ENCODE peak calls at places on chromosomes 12 and 14, in four cellular contexts. One of them, this sample, is unnamed.
A peak's percentile ranks its signal among the peaks of the same experiment; 100 is the strongest.

GRCh38 chr12:56243731-56244181 is 13.9 kb downstream of the SLC39A5 start:
- DNase-seq in upper lobe of left lung: no peak
- DNase-seq in kidney epithelial cell: no peak
- DNase-seq in fibroblast of lung: peak; percentile 27
- DNase-seq in this sample: no peak

GRCh38 chr14:24437736-24438067 is 4.9 kb downstream of the SDR39U1 start:
- DNase-seq in upper lobe of left lung: no peak
- DNase-seq in kidney epithelial cell: no peak
- DNase-seq in fibroblast of lung: no peak
- DNase-seq in this sample: no peak

GRCh38 chr12:92928431-92928961 is 599 bp downstream of the EEA1 start:
- DNase-seq in upper lobe of left lung: peak; percentile 28
- DNase-seq in kidney epithelial cell: no peak
- DNase-seq in fibroblast of lung: peak; percentile 12
- DNase-seq in this sample: peak; percentile 56

GRCh38 chr12:54201001-54201794 is 12.4 kb upstream of the SMUG1 start:
- DNase-seq in upper lobe of left lung: peak; percentile 74
- DNase-seq in kidney epithelial cell: no peak
- DNase-seq in fibroblast of lung: peak; percentile 76
- DNase-seq in this sample: peak; percentile 58

GRCh38 chr14:89024691-89025090 is 200.2 kb downstream of the TTC8 start:
- DNase-seq in upper lobe of left lung: no peak
- DNase-seq in kidney epithelial cell: no peak
- DNase-seq in fibroblast of lung: no peak
- DNase-seq in this sample: no peak

GRCh38 chr12:71164877-71165197 is 7.0 kb upstream of the TSPAN8 start:
- DNase-seq in upper lobe of left lung: no peak
- DNase-seq in kidney epithelial cell: peak; percentile 49
- DNase-seq in fibroblast of lung: no peak
- DNase-seq in this sample: no peak

GRCh38 chr14:91277546-91278382 is 33.3 kb upstream of the GPR68 start:
- DNase-seq in upper lobe of left lung: no peak
- DNase-seq in kidney epithelial cell: no peak
- DNase-seq in fibroblast of lung: no peak
- DNase-seq in this sample: no peak

GRCh38 chr12:25725874-25726273 is 172.8 kb upstream of the LMNTD1 start:
- DNase-seq in upper lobe of left lung: no peak
- DNase-seq in kidney epithelial cell: no peak
- DNase-seq in fibroblast of lung: peak; percentile 93
- DNase-seq in this sample: no peak

GRCh38 chr12:124847675-124848074 is 16.0 kb downstream of the SCARB1 start:
- DNase-seq in upper lobe of left lung: no peak
- DNase-seq in kidney epithelial cell: no peak
- DNase-seq in fibroblast of lung: no peak
- DNase-seq in this sample: no peak

GRCh38 chr14:29282169-29282568 is 515.6 kb downstream of the FOXG1 start:
- DNase-seq in upper lobe of left lung: no peak
- DNase-seq in kidney epithelial cell: no peak
- DNase-seq in fibroblast of lung: no peak
- DNase-seq in this sample: no peak

GRCh38 chr12:130153803-130154202 is 8.5 kb upstream of the FZD10 start:
- DNase-seq in upper lobe of left lung: no peak
- DNase-seq in kidney epithelial cell: no peak
- DNase-seq in fibroblast of lung: no peak
- DNase-seq in this sample: no peak

GRCh38 chr14:86532219-86532618 is 1002.3 kb downstream of the FLRT2 start:
- DNase-seq in upper lobe of left lung: no peak
- DNase-seq in kidney epithelial cell: peak; percentile 16
- DNase-seq in fibroblast of lung: peak; percentile 29
- DNase-seq in this sample: no peak

GRCh38 chr14:50230601-50231474 is 540 bp downstream of the SOS2 start:
- DNase-seq in upper lobe of left lung: peak; percentile 65
- DNase-seq in kidney epithelial cell: no peak
- DNase-seq in fibroblast of lung: peak; percentile 77
- DNase-seq in this sample: no peak

GRCh38 chr12:104370989-104371870 is 67.7 kb downstream of the EID3 start:
- DNase-seq in upper lobe of left lung: no peak
- DNase-seq in kidney epithelial cell: peak; percentile 56
- DNase-seq in fibroblast of lung: no peak
- DNase-seq in this sample: no peak

GRCh38 chr14:92754956-92755355 is 6.5 kb upstream of the LGMN start:
- DNase-seq in upper lobe of left lung: peak; percentile 43
- DNase-seq in kidney epithelial cell: no peak
- DNase-seq in fibroblast of lung: no peak
- DNase-seq in this sample: no peak

GRCh38 chr14:87656315-87656714 is 336.7 kb downstream of the GALC start:
- DNase-seq in upper lobe of left lung: no peak
- DNase-seq in kidney epithelial cell: no peak
- DNase-seq in fibroblast of lung: no peak
- DNase-seq in this sample: no peak

GRCh38 chr12:124122722-124123121 is 149.7 kb downstream of the ZNF664 start:
- DNase-seq in upper lobe of left lung: no peak
- DNase-seq in kidney epithelial cell: no peak
- DNase-seq in fibroblast of lung: no peak
- DNase-seq in this sample: no peak

GRCh38 chr14:98953544-98954346 is 318.3 kb downstream of the BCL11B start:
- DNase-seq in upper lobe of left lung: peak; percentile 65
- DNase-seq in kidney epithelial cell: no peak
- DNase-seq in fibroblast of lung: peak; percentile 86
- DNase-seq in this sample: no peak

GRCh38 chr14:89493877-89494634 is 77.0 kb upstream of the FOXN3 start:
- DNase-seq in upper lobe of left lung: no peak
- DNase-seq in kidney epithelial cell: peak; percentile 93
- DNase-seq in fibroblast of lung: no peak
- DNase-seq in this sample: peak; percentile 23

GRCh38 chr12:106950591-106950990 is 5.1 kb upstream of the TMEM263 start:
- DNase-seq in upper lobe of left lung: no peak
- DNase-seq in kidney epithelial cell: no peak
- DNase-seq in fibroblast of lung: no peak
- DNase-seq in this sample: no peak

GRCh38 chr14:61475316-61475715 is 153.9 kb downstream of the PRKCH start:
- DNase-seq in upper lobe of left lung: no peak
- DNase-seq in kidney epithelial cell: no peak
- DNase-seq in fibroblast of lung: peak; percentile 90
- DNase-seq in this sample: no peak
- TF ChIP-seq CTCF in upper lobe of left lung: peak; percentile 50
- TF ChIP-seq CTCF in kidney epithelial cell: peak; percentile 48
- TF ChIP-seq CTCF in fibroblast of lung: peak; percentile 56
- TF ChIP-seq CTCF in this sample: no peak

DNA sequence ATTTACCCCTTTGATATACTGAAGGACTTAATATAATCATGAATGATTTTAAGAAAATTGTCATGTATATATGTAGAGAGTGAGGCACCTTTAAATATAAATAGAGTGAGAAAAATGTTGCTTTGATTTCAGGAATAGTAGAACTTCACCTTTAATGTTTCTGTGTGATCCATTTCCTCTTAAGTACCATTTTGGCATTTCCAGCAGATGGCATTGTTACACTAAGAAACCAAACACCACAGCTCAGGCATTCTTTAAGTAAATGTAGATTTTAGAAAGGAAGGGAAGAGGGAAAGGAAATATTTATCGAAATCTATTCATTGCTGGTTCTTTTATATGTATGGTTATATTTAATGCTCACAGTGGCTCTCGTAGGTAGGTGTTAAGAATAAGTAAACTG is 556.7 kb upstream of the FBXO33 start:
- DNase-seq in upper lobe of left lung: no peak
- DNase-seq in kidney epithelial cell: peak; percentile 29
- DNase-seq in fibroblast of lung: peak; percentile 0
- DNase-seq in this sample: no peak
- TF ChIP-seq CTCF in upper lobe of left lung: no peak
- TF ChIP-seq CTCF in kidney epithelial cell: peak; percentile 53
- TF ChIP-seq CTCF in fibroblast of lung: peak; percentile 10
- TF ChIP-seq CTCF in this sample: no peak

GRCh38 chr12:119699199-119699765 is 31.3 kb downstream of the PRKAB1 start:
- DNase-seq in upper lobe of left lung: no peak
- DNase-seq in kidney epithelial cell: peak; percentile 78
- DNase-seq in fibroblast of lung: no peak
- DNase-seq in this sample: no peak
- TF ChIP-seq CTCF in upper lobe of left lung: no peak
- TF ChIP-seq CTCF in kidney epithelial cell: peak; percentile 9
- TF ChIP-seq CTCF in fibroblast of lung: no peak
- TF ChIP-seq CTCF in this sample: no peak

DNA sequence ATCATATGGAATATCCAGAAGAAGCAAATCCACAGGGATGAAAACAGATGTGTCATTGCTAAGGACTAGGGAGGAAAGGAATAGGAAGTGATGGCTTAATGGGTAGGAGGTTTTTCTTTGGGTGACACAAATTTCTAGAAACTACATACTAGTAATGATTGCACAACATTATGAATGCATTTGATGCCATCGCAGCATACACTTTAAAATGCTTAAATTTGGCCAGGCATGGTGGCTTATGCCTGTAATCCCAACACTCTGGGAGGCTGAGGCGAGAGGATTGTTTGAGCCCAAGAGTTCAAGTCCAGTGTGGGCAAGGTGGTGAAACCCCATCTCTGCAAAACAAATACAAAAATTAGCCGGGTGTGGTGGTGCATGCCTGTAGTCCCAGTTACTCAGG is 1370.8 kb downstream of the AACS start:
- DNase-seq in upper lobe of left lung: no peak
- DNase-seq in kidney epithelial cell: no peak
- DNase-seq in fibroblast of lung: no peak
- DNase-seq in this sample: no peak
- TF ChIP-seq CTCF in upper lobe of left lung: no peak
- TF ChIP-seq CTCF in kidney epithelial cell: no peak
- TF ChIP-seq CTCF in fibroblast of lung: no peak
- TF ChIP-seq CTCF in this sample: no peak

GRCh38 chr14:56491299-56492285 is 88.0 kb upstream of the TMEM260 start:
- DNase-seq in upper lobe of left lung: no peak
- DNase-seq in kidney epithelial cell: peak; percentile 25
- DNase-seq in fibroblast of lung: peak; percentile 53
- DNase-seq in this sample: no peak
- TF ChIP-seq CTCF in upper lobe of left lung: peak; percentile 66
- TF ChIP-seq CTCF in kidney epithelial cell: peak; percentile 74
- TF ChIP-seq CTCF in fibroblast of lung: peak; percentile 88
- TF ChIP-seq CTCF in this sample: no peak

GRCh38 chr12:108211161-108211560 is 82.1 kb downstream of the WSCD2 start:
- DNase-seq in upper lobe of left lung: no peak
- DNase-seq in kidney epithelial cell: no peak
- DNase-seq in fibroblast of lung: no peak
- DNase-seq in this sample: no peak
- TF ChIP-seq CTCF in upper lobe of left lung: no peak
- TF ChIP-seq CTCF in kidney epithelial cell: no peak
- TF ChIP-seq CTCF in fibroblast of lung: no peak
- TF ChIP-seq CTCF in this sample: no peak

GRCh38 chr14:22802860-22803562 is 12.2 kb downstream of the SLC7A7 start:
- DNase-seq in upper lobe of left lung: no peak
- DNase-seq in kidney epithelial cell: no peak
- DNase-seq in fibroblast of lung: no peak
- DNase-seq in this sample: no peak
- TF ChIP-seq CTCF in upper lobe of left lung: no peak
- TF ChIP-seq CTCF in kidney epithelial cell: no peak
- TF ChIP-seq CTCF in fibroblast of lung: no peak
- TF ChIP-seq CTCF in this sample: no peak

DNA sequence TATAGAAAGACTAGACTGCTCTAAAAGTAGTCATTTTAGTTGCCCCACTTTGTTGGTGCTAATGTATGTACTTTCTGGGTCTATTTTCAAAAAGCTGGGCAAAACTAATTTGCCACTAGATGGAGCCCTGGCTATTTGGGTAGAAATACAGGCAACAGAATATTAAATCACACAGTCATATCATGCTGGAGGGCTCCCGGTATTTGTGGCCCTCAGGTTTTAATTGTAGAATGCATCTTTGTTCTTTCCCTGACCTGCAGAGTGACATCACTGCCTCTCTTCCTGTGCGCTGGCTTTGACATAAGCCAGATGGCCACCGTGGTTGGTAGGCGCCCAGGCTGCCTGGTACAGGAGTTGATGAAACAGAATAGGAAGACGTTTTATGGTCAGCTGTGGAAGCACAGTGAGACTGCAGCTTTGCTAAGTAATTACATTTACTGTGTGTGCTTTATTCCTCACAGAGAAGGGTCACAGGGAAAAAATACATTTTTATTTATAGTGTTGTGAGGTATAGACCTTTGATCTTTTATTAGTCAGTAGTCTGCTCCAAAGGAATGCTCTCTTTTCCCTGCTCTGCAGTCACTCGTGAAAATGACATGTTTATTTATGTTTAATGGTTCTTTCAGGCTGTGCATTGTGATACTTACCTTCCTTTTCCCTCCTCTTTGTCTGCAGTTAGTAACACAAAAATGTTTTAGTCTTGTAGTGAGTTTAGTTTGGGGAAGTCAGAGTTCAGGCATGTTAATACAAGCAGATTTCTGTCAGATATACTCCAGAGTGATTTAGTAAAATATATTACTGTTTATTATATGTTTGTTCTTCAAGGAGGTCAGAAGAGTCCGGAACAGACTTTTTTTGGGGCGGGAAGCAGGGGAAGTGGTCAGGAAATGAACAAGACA is 28.4 kb downstream of the MSRB3 start:
- DNase-seq in upper lobe of left lung: no peak
- DNase-seq in kidney epithelial cell: peak; percentile 25
- DNase-seq in fibroblast of lung: peak; percentile 70
- DNase-seq in this sample: no peak
- TF ChIP-seq CTCF in upper lobe of left lung: no peak
- TF ChIP-seq CTCF in kidney epithelial cell: peak; percentile 63
- TF ChIP-seq CTCF in fibroblast of lung: peak; percentile 70
- TF ChIP-seq CTCF in this sample: no peak

DNA sequence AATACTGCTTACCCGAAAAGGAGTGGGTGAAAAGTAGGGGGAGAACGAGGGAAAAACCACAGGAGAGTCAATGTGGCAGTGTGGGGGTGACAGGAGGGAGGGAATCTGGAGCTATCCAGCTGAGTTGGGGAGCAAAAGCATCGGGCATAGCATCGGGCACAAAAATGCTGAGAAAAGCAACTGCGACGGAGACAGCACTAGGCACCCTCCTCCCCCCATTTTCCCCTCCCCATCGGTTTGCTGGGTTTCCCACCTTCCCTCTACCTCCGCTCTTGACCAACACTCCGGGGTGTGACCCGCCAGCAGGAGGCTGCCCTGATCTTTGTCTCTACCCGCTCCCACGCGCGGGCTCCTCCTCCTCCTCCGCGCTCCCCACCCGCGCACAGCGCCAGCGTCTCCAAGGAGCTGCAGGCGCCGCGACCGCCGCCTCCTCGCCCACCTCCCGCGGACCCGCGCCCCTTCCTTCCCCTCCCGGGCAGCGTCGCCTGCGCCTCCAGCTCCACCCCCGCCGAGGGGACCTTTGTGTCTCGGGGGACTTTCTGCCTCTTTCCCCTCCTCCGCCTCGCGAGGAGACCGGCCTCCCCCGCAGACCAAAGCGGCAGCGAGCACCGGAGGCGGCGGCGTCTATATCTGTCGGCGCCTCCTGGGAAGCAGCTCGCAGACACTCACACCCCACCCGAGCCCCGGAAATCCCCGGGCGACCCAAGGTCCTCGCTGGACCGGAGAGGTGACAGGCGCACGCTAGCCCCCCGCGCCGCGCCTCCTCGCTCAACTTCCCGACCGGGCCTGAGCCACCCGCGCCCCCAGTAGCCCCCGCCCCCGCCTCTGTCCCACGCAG is 939 bp downstream of the CDK17 start:
- DNase-seq in upper lobe of left lung: peak; percentile 85
- DNase-seq in kidney epithelial cell: no peak
- DNase-seq in fibroblast of lung: peak; percentile 76
- DNase-seq in this sample: peak; percentile 73
- TF ChIP-seq CTCF in upper lobe of left lung: no peak
- TF ChIP-seq CTCF in kidney epithelial cell: peak; percentile 29
- TF ChIP-seq CTCF in fibroblast of lung: no peak
- TF ChIP-seq CTCF in this sample: no peak